ENCODE peak calls at places on chromosomes 12 and 14, in eight cellular contexts. R is right cardiac atrium; L is PC-9; Z is upper lobe of left lung; V is naive thymus-derived CD4-positive, alpha-beta T cell; P is fibroblast of lung; T is thoracic aorta; O is heart left ventricle. H is an unnamed sample.

GRCh38 chr14:26163761-26164160 is 434.1 kb downstream of the NOVA1 start:
- DNase-seq in T (no peak), V (no peak), L (no peak), P (peak; percentile 39), Z (no peak), R (no peak), O (peak; percentile 36), H (no peak)

GRCh38 chr14:24576178-24576577 is at the start of gene CTSG:
- DNase-seq in V (no peak), L (no peak), P (no peak), Z (no peak), R (peak; percentile 22), T (no peak), O (no peak), H (no peak)

GRCh38 chr12:44000309-44000952 is 164.6 kb downstream of the TMEM117 start:
- DNase-seq in T (no peak), V (peak; percentile 14), Z (no peak), P (peak; percentile 25), L (no peak), O (no peak), R (no peak), H (no peak)

GRCh38 chr12:59699408-59700144 is 103.7 kb downstream of the SLC16A7 start:
- DNase-seq in O (no peak), V (no peak), L (no peak), Z (no peak), P (peak; percentile 76), T (no peak), R (no peak), H (no peak)

GRCh38 chr14:104296388-104297312 is 158.3 kb downstream of the KIF26A start:
- DNase-seq in Z (no peak), L (no peak), P (no peak), O (peak; percentile 61), V (no peak), T (no peak), R (peak; percentile 76), H (no peak)

GRCh38 chr12:53208877-53209463 is 1.9 kb upstream of the ITGB7 start:
- DNase-seq in R (no peak), O (no peak), T (no peak), V (no peak), P (no peak), Z (no peak), L (no peak), H (no peak)

GRCh38 chr12:106378788-106379187 is 21.2 kb downstream of the POLR3B start:
- DNase-seq in L (no peak), O (no peak), V (no peak), Z (no peak), P (no peak), T (no peak), R (no peak), H (no peak)

GRCh38 chr12:118034429-118035193 is 18.1 kb downstream of the RFC5 start:
- DNase-seq in V (no peak), P (peak; percentile 55), L (peak; percentile 45), Z (no peak), R (no peak), T (no peak), O (no peak), H (no peak)

GRCh38 chr12:14185441-14186192 is 179.9 kb upstream of the ATF7IP start:
- DNase-seq in O (no peak), R (no peak), P (peak; percentile 15), Z (no peak), L (peak; percentile 39), V (no peak), T (no peak), H (no peak)

GRCh38 chr14:103584326-103584915 is 21.7 kb downstream of the COA8 start:
- DNase-seq in T (no peak), L (no peak), Z (no peak), R (no peak), O (no peak), P (no peak), V (no peak), H (no peak)

GRCh38 chr12:70227911-70228310 is 15.3 kb upstream of the CNOT2 start:
- DNase-seq in Z (no peak), L (no peak), R (no peak), P (no peak), O (no peak), V (no peak), T (no peak), H (no peak)

GRCh38 chr14:104383931-104384775 is 195.4 kb upstream of the C14orf180 start:
- DNase-seq in P (no peak), R (no peak), O (peak; percentile 42), V (no peak), Z (no peak), L (no peak), T (no peak), H (peak; percentile 7)

GRCh38 chr12:1634590-1635191 is 5.7 kb downstream of the WNT5B start:
- DNase-seq in P (peak; percentile 57), V (peak; percentile 59), R (peak; percentile 96), L (peak; percentile 50), Z (peak; percentile 78), O (peak; percentile 91), T (peak; percentile 33), H (peak; percentile 33)

DNA sequence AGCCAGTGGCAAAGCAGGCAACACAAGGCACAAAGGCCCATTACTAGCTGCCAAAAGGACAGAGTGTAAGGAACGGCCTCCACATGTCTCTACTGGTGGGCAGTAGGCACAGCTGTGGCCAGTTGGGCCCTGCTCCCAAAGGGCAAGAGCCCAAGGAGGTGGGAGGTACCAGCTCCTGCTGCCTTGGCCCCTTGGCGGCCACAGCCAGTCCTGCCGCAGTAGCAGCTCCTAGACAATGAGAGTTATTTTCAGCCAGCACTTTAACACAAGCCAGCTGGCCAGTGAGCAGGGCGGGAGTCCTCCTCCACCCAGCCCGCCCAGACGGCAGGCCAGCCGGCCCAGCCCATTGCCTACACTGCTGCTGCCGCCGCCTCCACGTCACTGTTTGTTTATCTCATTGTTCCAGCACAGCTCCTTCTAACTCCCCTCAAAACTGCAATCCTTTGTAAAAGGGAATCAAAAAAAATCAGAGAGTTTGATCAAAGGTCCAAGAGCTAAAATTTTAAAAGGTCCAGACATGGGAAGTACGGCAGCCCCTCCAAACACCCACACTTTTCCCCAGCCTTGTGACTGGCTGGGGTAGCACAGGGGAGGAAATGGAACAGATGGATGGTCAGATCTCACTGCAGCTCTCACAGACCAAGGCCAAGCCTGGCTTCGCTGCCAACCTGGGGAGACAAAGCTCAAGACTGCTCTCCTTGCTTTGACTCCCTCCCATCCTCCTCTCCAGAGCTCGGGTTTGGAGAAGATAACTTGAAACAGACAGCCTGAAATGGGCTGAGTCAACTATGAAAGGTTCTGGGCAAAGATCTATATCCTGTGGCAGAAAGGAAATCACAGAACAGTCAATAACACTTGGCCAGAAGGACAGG is 33.5 kb downstream of the FMNL3 start:
- DNase-seq in T (peak; percentile 66), V (no peak), O (peak; percentile 93), L (no peak), R (peak; percentile 97), P (peak; percentile 97), Z (peak; percentile 92), H (peak; percentile 81)
- H3K4me3 ChIP-seq in T (peak overlapping the region; percentile 10), V (no peak overlapping the region), O (no peak overlapping the region), L (no peak overlapping the region), R (no peak overlapping the region), P (no peak overlapping the region), Z (no peak overlapping the region), H (no peak overlapping the region)

DNA sequence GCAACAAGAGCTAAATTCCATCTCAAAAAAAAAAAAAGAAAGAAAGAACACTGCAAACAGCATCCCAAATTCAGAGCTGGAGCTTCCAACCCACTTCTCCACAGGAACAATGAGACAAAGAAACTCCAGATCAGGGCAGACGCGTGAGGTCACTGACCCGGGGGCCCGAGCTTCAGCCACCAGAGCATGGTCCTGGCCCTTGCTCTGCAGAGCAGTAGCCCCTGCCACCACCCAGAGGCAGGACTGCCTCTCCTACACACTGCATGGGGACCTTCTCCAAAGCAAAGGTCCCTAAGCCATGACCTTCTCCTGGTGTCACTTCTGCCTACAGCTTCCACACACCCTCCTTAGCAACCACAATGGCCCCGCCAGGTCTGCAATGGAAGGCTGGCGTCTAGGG is 53.1 kb downstream of the CCNK start:
- DNase-seq in L (no peak), R (no peak), P (no peak), Z (no peak), T (no peak), O (no peak), V (no peak), H (no peak)
- H3K4me1 ChIP-seq in L (peaks cover 9% of the 10 kb centered on the region), R (peaks cover 4% of the 10 kb centered on the region), P (peaks cover 15% of the 10 kb centered on the region), Z (no peaks in the 10 kb centered on the region), T (no peaks in the 10 kb centered on the region), O (peaks cover 33% of the 10 kb centered on the region), V (no peaks in the 10 kb centered on the region), H (no peaks in the 10 kb centered on the region)

GRCh38 chr12:124383028-124383427 is 88.1 kb downstream of the RFLNA start:
- DNase-seq in R (no peak), L (no peak), P (no peak), Z (no peak), T (no peak), O (no peak), V (no peak), H (no peak)
- H3K27ac ChIP-seq in R (no peak overlapping the region), L (peak overlapping the region; percentile 53), P (no peak overlapping the region), Z (peak overlapping the region; percentile 89), T (no peak overlapping the region), O (peak overlapping the region; percentile 82), V (no peak overlapping the region), H (no peak overlapping the region)

GRCh38 chr14:90402009-90402408 is 5.2 kb downstream of the CALM1 start:
- DNase-seq in L (no peak), Z (no peak), O (no peak), T (no peak), R (no peak), V (peak; percentile 17), P (no peak), H (no peak)

GRCh38 chr14:90398841-90399540 is 2.2 kb downstream of the CALM1 start:
- DNase-seq in R (no peak), P (no peak), L (no peak), O (no peak), T (no peak), Z (no peak), V (no peak), H (no peak)

GRCh38 chr14:90399541-90400444 is 3.0 kb downstream of the CALM1 start:
- DNase-seq in L (peak; percentile 67), O (peak; percentile 92), R (peak; percentile 96), Z (peak; percentile 96), V (peak; percentile 82), P (peak; percentile 88), T (peak; percentile 82), H (peak; percentile 96)

GRCh38 chr14:90403065-90403464 is 6.2 kb downstream of the CALM1 start:
- DNase-seq in Z (no peak), R (no peak), L (no peak), V (no peak), P (no peak), T (no peak), O (no peak), H (no peak)

DNA sequence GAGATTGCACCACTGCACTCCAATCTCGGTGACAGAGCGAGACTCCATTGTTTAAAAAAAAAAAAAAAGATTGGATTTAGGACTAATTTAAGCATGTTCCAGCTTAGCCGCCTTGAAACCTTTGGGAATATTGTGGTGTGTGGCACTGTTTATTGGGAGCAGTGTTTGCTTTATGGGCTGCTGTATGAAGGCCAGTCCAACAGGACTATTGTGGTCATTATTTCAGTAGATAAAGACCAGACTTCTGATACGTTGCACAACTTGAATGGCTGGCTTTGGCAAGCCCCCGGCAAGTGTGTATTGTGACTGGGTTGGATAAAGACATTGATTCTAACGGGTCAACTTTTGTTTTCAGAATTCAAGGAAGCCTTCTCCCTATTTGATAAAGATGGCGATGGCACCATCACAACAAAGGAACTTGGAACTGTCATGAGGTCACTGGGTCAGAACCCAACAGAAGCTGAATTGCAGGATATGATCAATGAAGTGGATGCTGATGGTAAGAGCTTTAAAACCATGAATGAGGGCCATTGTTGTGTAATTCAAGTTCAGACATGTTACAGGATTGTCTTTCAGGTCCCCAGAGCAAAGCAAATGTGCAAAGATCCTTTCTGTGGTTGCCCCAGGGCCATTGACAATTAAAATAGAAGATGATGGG is 4.2 kb downstream of the CALM1 start:
- DNase-seq in L (no peak), O (no peak), Z (no peak), P (no peak), R (no peak), T (no peak), V (no peak), H (no peak)
- H3K4me3 ChIP-seq in L (no peak overlapping the region), O (no peak overlapping the region), Z (no peak overlapping the region), P (no peak overlapping the region), R (no peak overlapping the region), T (peak overlapping the region; percentile 97), V (no peak overlapping the region), H (peak overlapping the region; percentile 94)

H was measured in ascending aorta.